ENCODE peak calls at places on chromosome 3, in eight cellular contexts. P is adrenal gland; V is pancreas; T is CD8-positive, alpha-beta T cell; J is uterus; M is fibroblast of lung; S is tibial nerve; Z is esophagus muscularis mucosa. B is an unnamed sample.

GRCh38 chr3:30370681-30371271 is 235.6 kb upstream of the TGFBR2 start:
- DNase-seq in P (no peak), V (no peak), T (no peak), J (no peak), M (peak; percentile 87), S (no peak), Z (no peak), B (no peak)

GRCh38 chr3:154148541-154148940 is 27.4 kb downstream of the ARHGEF26 start:
- DNase-seq in P (no peak), V (no peak), T (no peak), J (no peak), M (peak; percentile 38), S (no peak), Z (no peak), B (no peak)

GRCh38 chr3:49671291-49672288 is 2.6 kb upstream of the APEH start:
- DNase-seq in P (peak; percentile 78), V (peak; percentile 86), T (peak; percentile 61), J (peak; percentile 54), M (peak; percentile 47), S (peak; percentile 32), Z (no peak), B (peak; percentile 63)

GRCh38 chr3:31680072-31680870 is 147.5 kb downstream of the STT3B start:
- DNase-seq in P (no peak), V (no peak), T (no peak), J (peak; percentile 28), M (peak; percentile 6), S (no peak), Z (no peak), B (no peak)

GRCh38 chr3:31086698-31087097 is 192.2 kb upstream of the GADL1 start:
- DNase-seq in P (no peak), V (no peak), T (no peak), J (no peak), M (no peak), S (no peak), Z (peak; percentile 55), B (no peak)

GRCh38 chr3:12541625-12542024 is 3.7 kb downstream of the MKRN2OS start:
- DNase-seq in P (no peak), V (no peak), T (no peak), J (no peak), M (no peak), S (no peak), Z (no peak), B (no peak)

GRCh38 chr3:42063886-42064285 is 27.3 kb upstream of the TRAK1 start:
- DNase-seq in P (no peak), V (no peak), T (no peak), J (no peak), M (peak; percentile 85), S (no peak), Z (no peak), B (no peak)

GRCh38 chr3:120559228-120560061 is 36.7 kb upstream of the NDUFB4 start:
- DNase-seq in P (peak; percentile 81), V (no peak), T (no peak), J (peak; percentile 63), M (peak; percentile 87), S (peak; percentile 25), Z (no peak), B (peak; percentile 71)

GRCh38 chr3:117444175-117444574 is 734.6 kb downstream of the TUSC7 start:
- DNase-seq in P (no peak), V (no peak), T (no peak), J (no peak), M (no peak), S (no peak), Z (no peak), B (no peak)

GRCh38 chr3:41997702-41998551 is 36.0 kb upstream of the ULK4 start:
- DNase-seq in P (no peak), V (no peak), T (no peak), J (no peak), M (no peak), S (no peak), Z (no peak), B (no peak)

GRCh38 chr3:168872811-168873210 is 777.1 kb upstream of the GOLIM4 start:
- DNase-seq in P (no peak), V (no peak), T (no peak), J (no peak), M (no peak), S (no peak), Z (no peak), B (no peak)

GRCh38 chr3:31531465-31531991 is 1.2 kb upstream of the STT3B start:
- DNase-seq in P (no peak), V (no peak), T (no peak), J (no peak), M (peak; percentile 13), S (no peak), Z (no peak), B (no peak)

GRCh38 chr3:13497386-13497785 is 17.3 kb downstream of the HDAC11 start:
- DNase-seq in P (no peak), V (no peak), T (no peak), J (no peak), M (peak; percentile 43), S (no peak), Z (no peak), B (no peak)

GRCh38 chr3:123813876-123814275 is 70.3 kb downstream of the MYLK start:
- DNase-seq in P (no peak), V (no peak), T (no peak), J (no peak), M (peak; percentile 94), S (no peak), Z (no peak), B (no peak)

GRCh38 chr3:192409838-192410683 is 317.3 kb downstream of the FGF12 start:
- DNase-seq in P (peak; percentile 45), V (peak; percentile 63), T (no peak), J (no peak), M (peak; percentile 56), S (no peak), Z (no peak), B (peak; percentile 35)

GRCh38 chr3:104588442-104588841 is 778.3 kb upstream of the ALCAM start:
- DNase-seq in P (no peak), V (no peak), T (no peak), J (no peak), M (no peak), S (no peak), Z (no peak), B (no peak)

GRCh38 chr3:189588818-189589569 is 42.2 kb upstream of the TP63 start:
- DNase-seq in P (no peak), V (no peak), T (no peak), J (no peak), M (no peak), S (no peak), Z (no peak), B (no peak)
- H3K27ac ChIP-seq in P (no peak overlapping the region), V (no peak overlapping the region), T (no peak overlapping the region), J (no peak overlapping the region), M (no peak overlapping the region), S (no peak overlapping the region), Z (no peak overlapping the region), B (no peak overlapping the region)

DNA sequence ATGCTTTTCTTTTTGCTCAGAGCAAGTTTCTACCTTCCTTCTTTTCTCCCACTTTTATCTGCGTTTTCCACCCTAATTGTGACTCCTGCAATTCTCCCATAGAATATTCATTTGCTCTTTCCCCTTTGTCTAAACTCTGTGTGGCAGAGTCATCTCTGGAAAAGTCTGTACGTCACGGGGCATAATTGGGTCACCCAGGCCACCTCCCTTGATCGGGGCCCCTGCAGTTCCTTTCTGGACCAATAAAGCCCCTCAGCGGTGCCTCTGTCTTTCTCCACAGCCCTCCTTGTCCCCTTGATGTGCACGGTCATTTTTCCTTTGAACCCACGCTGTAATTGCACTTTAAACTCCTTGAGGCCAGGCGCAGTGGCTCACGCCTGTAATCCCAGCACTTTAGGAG is 10.7 kb downstream of the UPK1B start:
- DNase-seq in P (no peak), V (no peak), T (no peak), J (no peak), M (no peak), S (no peak), Z (no peak), B (no peak)
- TF ChIP-seq CTCF in P (no peak), V (no peak), T (no peak), J (no peak), M (no peak), S (no peak), Z (no peak), B (no peak)

GRCh38 chr3:20773320-20773984 is 587.4 kb upstream of the SGO1 start:
- DNase-seq in P (no peak), V (no peak), T (no peak), J (no peak), M (no peak), S (no peak), Z (no peak), B (no peak)

GRCh38 chr3:20772869-20773268 is 586.9 kb upstream of the SGO1 start:
- DNase-seq in P (no peak), V (no peak), T (no peak), J (no peak), M (no peak), S (no peak), Z (no peak), B (no peak)

GRCh38 chr3:20776717-20777116 is 590.7 kb upstream of the SGO1 start:
- DNase-seq in P (no peak), V (no peak), T (no peak), J (no peak), M (no peak), S (no peak), Z (no peak), B (no peak)
- H3K9me3 ChIP-seq in P (no peaks in the 10 kb centered on the region), V (no peaks in the 10 kb centered on the region), T (no peaks in the 10 kb centered on the region), J (no peaks in the 10 kb centered on the region), M (no peaks in the 10 kb centered on the region), S (no peaks in the 10 kb centered on the region), Z (no peaks in the 10 kb centered on the region), B (no peaks in the 10 kb centered on the region)

GRCh38 chr3:170360916-170361315 is 3.4 kb downstream of the SKIL start:
- DNase-seq in P (no peak), V (no peak), T (no peak), J (no peak), M (peak; percentile 39), S (no peak), Z (no peak), B (no peak)
- H3K27ac ChIP-seq in P (no peak overlapping the region), V (no peak overlapping the region), T (no peak overlapping the region), J (no peak overlapping the region), M (no peak overlapping the region), S (no peak overlapping the region), Z (no peak overlapping the region), B (no peak overlapping the region)

GRCh38 chr3:186239321-186239720 is 122.7 kb downstream of the DGKG start:
- DNase-seq in P (no peak), V (no peak), T (no peak), J (no peak), M (peak; percentile 19), S (no peak), Z (no peak), B (no peak)
- TF ChIP-seq CTCF in P (no peak), V (no peak), T (no peak), J (no peak), M (no peak), S (no peak), Z (peak; percentile 27), B (no peak)

DNA sequence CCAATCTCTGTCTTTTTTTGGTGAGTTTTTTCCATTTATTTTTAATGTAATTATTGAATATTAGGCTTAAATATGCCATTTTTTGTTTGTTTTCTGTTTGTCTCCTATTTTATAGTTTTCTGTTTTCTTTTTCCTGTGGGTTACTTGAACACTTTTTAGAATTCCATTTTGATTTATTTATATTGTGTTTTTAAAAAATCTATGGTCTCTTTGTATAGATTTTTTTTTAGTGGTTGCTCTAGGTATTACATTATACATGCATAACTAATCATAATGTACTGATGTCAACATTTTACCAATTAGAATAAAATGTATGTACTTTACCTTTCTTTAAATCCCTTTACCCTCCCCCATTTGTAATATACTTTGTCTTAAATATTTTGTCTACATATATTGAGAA is 56.2 kb downstream of the RASA2 start:
- DNase-seq in P (no peak), V (no peak), T (no peak), J (no peak), M (no peak), S (no peak), Z (no peak), B (no peak)
- H3K9me3 ChIP-seq in P (no peaks in the 10 kb centered on the region), V (no peaks in the 10 kb centered on the region), T (peaks cover 6% of the 10 kb centered on the region), J (no peaks in the 10 kb centered on the region), M (no peaks in the 10 kb centered on the region), S (no peaks in the 10 kb centered on the region), Z (peaks cover 10% of the 10 kb centered on the region), B (no peaks in the 10 kb centered on the region)